ENCODE peak calls at places on chromosomes 5 and 9, in seven cellular contexts. One of them, this sample, is unnamed.

GRCh38 chr5:115432691-115433090 is 111.9 kb downstream of the FEM1C start:
- DNase-seq in SK-N-SH: no peak
- DNase-seq in GM12878: no peak
- DNase-seq in H1: no peak
- DNase-seq in K562: no peak
- DNase-seq in HepG2: no peak
- DNase-seq in HCT116: no peak
- DNase-seq in this sample: no peak

GRCh38 chr5:142650060-142650459 is 35.8 kb downstream of the FGF1 start:
- DNase-seq in SK-N-SH: no peak
- DNase-seq in HepG2: no peak
- DNase-seq in GM12878: no peak
- DNase-seq in H1: no peak
- DNase-seq in HCT116: no peak
- DNase-seq in K562: no peak
- DNase-seq in this sample: no peak

GRCh38 chr5:180081481-180081880 is 9.9 kb upstream of the RNF130 start:
- DNase-seq in GM12878: no peak
- DNase-seq in HepG2: peak
- DNase-seq in K562: no peak
- DNase-seq in H1: no peak
- DNase-seq in SK-N-SH: no peak
- DNase-seq in HCT116: no peak
- DNase-seq in this sample: no peak

GRCh38 chr9:125674981-125675973 is 31.7 kb downstream of the MAPKAP1 start:
- DNase-seq in K562: no peak
- DNase-seq in HepG2: peak
- DNase-seq in H1: no peak
- DNase-seq in GM12878: no peak
- DNase-seq in SK-N-SH: no peak
- DNase-seq in HCT116: peak
- DNase-seq in this sample: no peak

GRCh38 chr5:59007460-59008063 is 424.7 kb downstream of the RAB3C start:
- DNase-seq in HepG2: no peak
- DNase-seq in HCT116: peak
- DNase-seq in H1: no peak
- DNase-seq in K562: peak
- DNase-seq in SK-N-SH: peak
- DNase-seq in GM12878: no peak
- DNase-seq in this sample: no peak

GRCh38 chr5:163172540-163173337 is 264.7 kb upstream of the CCNG1 start:
- DNase-seq in K562: no peak
- DNase-seq in GM12878: no peak
- DNase-seq in HepG2: no peak
- DNase-seq in HCT116: no peak
- DNase-seq in H1: no peak
- DNase-seq in SK-N-SH: no peak
- DNase-seq in this sample: no peak

GRCh38 chr5:111226556-111226955 is 2.4 kb downstream of the CAMK4 start:
- DNase-seq in GM12878: no peak
- DNase-seq in SK-N-SH: no peak
- DNase-seq in HCT116: no peak
- DNase-seq in H1: no peak
- DNase-seq in K562: no peak
- DNase-seq in HepG2: no peak
- DNase-seq in this sample: no peak

GRCh38 chr5:107570805-107571531 is 99.8 kb downstream of the EFNA5 start:
- DNase-seq in HepG2: peak
- DNase-seq in H1: no peak
- DNase-seq in GM12878: peak
- DNase-seq in HCT116: no peak
- DNase-seq in SK-N-SH: no peak
- DNase-seq in K562: no peak
- DNase-seq in this sample: no peak

GRCh38 chr9:112334319-112334828 is 955 bp upstream of the PTBP3 start:
- DNase-seq in HCT116: no peak
- DNase-seq in GM12878: no peak
- DNase-seq in SK-N-SH: no peak
- DNase-seq in H1: no peak
- DNase-seq in HepG2: peak
- DNase-seq in K562: peak
- DNase-seq in this sample: no peak

GRCh38 chr5:10622810-10623209 is 58.9 kb downstream of the ANKRD33B start:
- DNase-seq in K562: no peak
- DNase-seq in HepG2: no peak
- DNase-seq in GM12878: no peak
- DNase-seq in H1: no peak
- DNase-seq in HCT116: no peak
- DNase-seq in SK-N-SH: no peak
- DNase-seq in this sample: no peak

GRCh38 chr5:11905209-11905608 is 963 bp upstream of the CTNND2 start:
- DNase-seq in GM12878: no peak
- DNase-seq in H1: no peak
- DNase-seq in HCT116: no peak
- DNase-seq in K562: no peak
- DNase-seq in HepG2: no peak
- DNase-seq in SK-N-SH: no peak
- DNase-seq in this sample: no peak

GRCh38 chr5:149386166-149386565 is 7.1 kb upstream of the IL17B start:
- DNase-seq in SK-N-SH: no peak
- DNase-seq in GM12878: no peak
- DNase-seq in HCT116: no peak
- DNase-seq in K562: peak
- DNase-seq in HepG2: no peak
- DNase-seq in H1: no peak
- DNase-seq in this sample: no peak

GRCh38 chr5:88956416-88956815 is 73.4 kb upstream of the MEF2C start:
- DNase-seq in HepG2: no peak
- DNase-seq in HCT116: no peak
- DNase-seq in SK-N-SH: no peak
- DNase-seq in GM12878: no peak
- DNase-seq in H1: no peak
- DNase-seq in K562: no peak
- DNase-seq in this sample: no peak

GRCh38 chr5:55864606-55865541 is 13.7 kb downstream of the IL31RA start:
- DNase-seq in H1: no peak
- DNase-seq in K562: no peak
- DNase-seq in SK-N-SH: no peak
- DNase-seq in HepG2: peak
- DNase-seq in HCT116: no peak
- DNase-seq in GM12878: no peak
- DNase-seq in this sample: no peak

GRCh38 chr9:19642256-19642655 is 146.6 kb downstream of the SLC24A2 start:
- DNase-seq in SK-N-SH: peak
- DNase-seq in HepG2: peak
- DNase-seq in HCT116: no peak
- DNase-seq in H1: no peak
- DNase-seq in GM12878: no peak
- DNase-seq in K562: no peak
- DNase-seq in this sample: no peak

GRCh38 chr9:6566409-6567139 is 79.0 kb downstream of the GLDC start:
- DNase-seq in K562: peak
- DNase-seq in HCT116: peak
- DNase-seq in SK-N-SH: no peak
- DNase-seq in HepG2: no peak
- DNase-seq in GM12878: no peak
- DNase-seq in H1: no peak
- DNase-seq in this sample: no peak

GRCh38 chr5:15821506-15821905 is 321.5 kb downstream of the FBXL7 start:
- DNase-seq in HCT116: no peak
- DNase-seq in H1: no peak
- DNase-seq in K562: no peak
- DNase-seq in HepG2: no peak
- DNase-seq in SK-N-SH: no peak
- DNase-seq in GM12878: no peak
- DNase-seq in this sample: no peak

GRCh38 chr5:156409834-156410233 is 82.9 kb downstream of the SGCD start:
- DNase-seq in SK-N-SH: no peak
- DNase-seq in HCT116: no peak
- DNase-seq in H1: no peak
- DNase-seq in HepG2: no peak
- DNase-seq in K562: no peak
- DNase-seq in GM12878: no peak
- DNase-seq in this sample: no peak

GRCh38 chr9:108727580-108728056 is 128.2 kb downstream of the ACTL7B start:
- DNase-seq in HepG2: peak
- DNase-seq in GM12878: no peak
- DNase-seq in H1: no peak
- DNase-seq in SK-N-SH: no peak
- DNase-seq in HCT116: no peak
- DNase-seq in K562: no peak
- DNase-seq in this sample: no peak

GRCh38 chr5:3034449-3034848 is 283.0 kb upstream of the IRX2 start:
- DNase-seq in SK-N-SH: no peak
- DNase-seq in HCT116: no peak
- DNase-seq in K562: no peak
- DNase-seq in HepG2: no peak
- DNase-seq in GM12878: no peak
- DNase-seq in H1: no peak
- DNase-seq in this sample: no peak

DNA sequence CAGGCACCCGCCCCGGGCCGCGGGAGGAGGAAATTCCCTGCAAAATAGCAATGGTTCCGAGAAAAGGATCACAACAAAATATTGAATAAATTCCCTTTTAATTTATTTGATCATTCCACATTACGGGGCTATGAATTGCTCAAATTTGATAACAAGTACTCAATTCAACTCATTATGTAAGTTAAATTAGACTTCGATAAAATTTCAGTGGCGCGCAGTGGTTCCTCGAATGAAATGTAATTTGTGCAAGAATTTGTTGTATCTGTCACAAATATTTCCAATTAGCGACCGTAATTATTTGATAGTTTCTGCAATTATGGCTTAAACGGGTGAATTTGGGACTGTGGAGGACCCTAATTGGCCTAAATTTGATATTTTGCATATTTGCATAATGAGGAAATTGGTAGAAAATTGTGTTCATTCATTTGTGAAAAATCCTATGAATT is 76.0 kb upstream of the TBCA start:
- DNase-seq in SK-N-SH: no peak
- DNase-seq in H1: no peak
- DNase-seq in HCT116: no peak
- DNase-seq in GM12878: no peak
- DNase-seq in HepG2: no peak
- DNase-seq in K562: no peak
- DNase-seq in this sample: no peak
- TF ChIP-seq YY1 in SK-N-SH: no peak
- TF ChIP-seq YY1 in H1: no peak
- TF ChIP-seq YY1 in HCT116: no peak
- TF ChIP-seq YY1 in GM12878: no peak
- TF ChIP-seq YY1 in HepG2: no peak
- TF ChIP-seq YY1 in K562: no peak
- TF ChIP-seq YY1 in this sample: no peak

DNA sequence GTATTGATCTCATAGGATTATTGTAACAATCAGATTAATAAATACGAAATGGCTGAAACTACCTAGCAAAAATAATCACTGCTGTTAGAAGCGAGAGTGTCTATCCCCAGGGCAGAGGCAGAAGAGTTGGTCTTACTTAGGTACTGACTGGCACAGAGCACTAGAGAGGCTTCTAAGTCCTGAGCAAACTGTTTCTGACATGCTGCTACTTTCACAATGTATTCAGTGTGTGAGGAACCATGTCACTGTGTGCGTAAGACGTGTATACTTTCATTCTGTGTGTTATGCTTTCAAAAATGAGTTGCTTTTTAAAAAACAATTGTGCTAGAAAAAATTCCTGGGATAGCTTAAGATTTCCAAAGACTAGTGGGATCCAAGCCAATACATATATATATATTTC is 5.5 kb upstream of the KLHL9 start:
- DNase-seq in GM12878: no peak
- DNase-seq in SK-N-SH: no peak
- DNase-seq in K562: no peak
- DNase-seq in HepG2: no peak
- DNase-seq in HCT116: no peak
- DNase-seq in H1: no peak
- DNase-seq in this sample: no peak
- TF ChIP-seq YY1 in GM12878: no peak
- TF ChIP-seq YY1 in SK-N-SH: no peak
- TF ChIP-seq YY1 in K562: no peak
- TF ChIP-seq YY1 in HepG2: no peak
- TF ChIP-seq YY1 in HCT116: no peak
- TF ChIP-seq YY1 in H1: no peak
- TF ChIP-seq YY1 in this sample: no peak

DNA sequence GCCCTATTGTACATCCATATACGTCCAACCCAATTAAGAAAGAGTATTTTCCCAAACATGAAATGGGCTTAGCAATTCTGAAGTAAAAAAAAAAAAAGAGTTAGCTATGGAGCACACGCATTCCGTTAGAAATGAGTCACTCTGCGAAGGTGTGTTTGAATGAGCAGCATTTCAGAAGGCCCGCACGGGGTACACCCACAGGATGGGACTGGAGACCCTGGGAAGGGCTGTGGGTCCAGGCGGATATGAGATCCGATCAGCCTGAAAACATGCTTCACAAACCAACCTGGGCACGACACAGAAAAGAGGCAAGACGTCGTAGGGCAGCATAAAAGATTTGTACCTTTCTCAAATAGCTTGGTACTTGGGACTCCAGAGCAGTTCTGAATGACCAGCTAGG is 173.9 kb upstream of the KLF9 start:
- DNase-seq in HCT116: no peak
- DNase-seq in K562: no peak
- DNase-seq in H1: no peak
- DNase-seq in HepG2: no peak
- DNase-seq in SK-N-SH: no peak
- DNase-seq in GM12878: no peak
- DNase-seq in this sample: no peak
- TF ChIP-seq YY1 in HCT116: no peak
- TF ChIP-seq YY1 in K562: no peak
- TF ChIP-seq YY1 in H1: no peak
- TF ChIP-seq YY1 in HepG2: no peak
- TF ChIP-seq YY1 in SK-N-SH: no peak
- TF ChIP-seq YY1 in GM12878: no peak
- TF ChIP-seq YY1 in this sample: no peak

GRCh38 chr5:151204051-151204450 is 19.8 kb downstream of the CCDC69 start:
- DNase-seq in SK-N-SH: no peak
- DNase-seq in K562: no peak
- DNase-seq in GM12878: no peak
- DNase-seq in HepG2: no peak
- DNase-seq in H1: no peak
- DNase-seq in HCT116: no peak
- DNase-seq in this sample: no peak
- TF ChIP-seq YY1 in SK-N-SH: no peak
- TF ChIP-seq YY1 in K562: no peak
- TF ChIP-seq YY1 in GM12878: no peak
- TF ChIP-seq YY1 in HepG2: no peak
- TF ChIP-seq YY1 in H1: no peak
- TF ChIP-seq YY1 in HCT116: no peak
- TF ChIP-seq YY1 in this sample: no peak

This sample was measured in NT2/D1.